ENCODE peak calls at places on chromosomes 11 and 22, in nine cellular contexts. One of them, this sample, is unnamed.

GRCh38 chr11:79493555-79494171 is 52.8 kb upstream of the TENM4 start:
- DNase-seq in suprapubic skin: peak; percentile 70
- DNase-seq in ovary: peak; percentile 77
- DNase-seq in SK-N-SH: peak; percentile 85
- DNase-seq in A549: peak; percentile 68
- DNase-seq in stomach: peak; percentile 72
- DNase-seq in K562: peak; percentile 74
- DNase-seq in transverse colon: peak; percentile 70
- DNase-seq in HepG2: peak; percentile 47
- DNase-seq in this sample: peak; percentile 43

GRCh38 chr22:21709688-21710087 is 25.9 kb downstream of the YPEL1 start:
- DNase-seq in suprapubic skin: no peak
- DNase-seq in ovary: no peak
- DNase-seq in SK-N-SH: no peak
- DNase-seq in A549: no peak
- DNase-seq in stomach: no peak
- DNase-seq in K562: no peak
- DNase-seq in transverse colon: no peak
- DNase-seq in HepG2: no peak
- DNase-seq in this sample: no peak

GRCh38 chr22:21815958-21816357 is 51.5 kb downstream of the MAPK1 start:
- DNase-seq in suprapubic skin: no peak
- DNase-seq in ovary: no peak
- DNase-seq in SK-N-SH: no peak
- DNase-seq in A549: no peak
- DNase-seq in stomach: no peak
- DNase-seq in K562: no peak
- DNase-seq in transverse colon: no peak
- DNase-seq in HepG2: no peak
- DNase-seq in this sample: no peak

GRCh38 chr22:46374663-46375474 is 39.4 kb downstream of the TRMU start:
- DNase-seq in suprapubic skin: no peak
- DNase-seq in ovary: no peak
- DNase-seq in SK-N-SH: no peak
- DNase-seq in A549: no peak
- DNase-seq in stomach: peak; percentile 88
- DNase-seq in K562: no peak
- DNase-seq in transverse colon: peak; percentile 85
- DNase-seq in HepG2: no peak
- DNase-seq in this sample: no peak

GRCh38 chr22:36409067-36409466 is 21.3 kb upstream of the MYH9 start:
- DNase-seq in suprapubic skin: no peak
- DNase-seq in ovary: no peak
- DNase-seq in SK-N-SH: no peak
- DNase-seq in A549: no peak
- DNase-seq in stomach: no peak
- DNase-seq in K562: no peak
- DNase-seq in transverse colon: no peak
- DNase-seq in HepG2: no peak
- DNase-seq in this sample: no peak

GRCh38 chr11:15229069-15229468 is 114.3 kb downstream of the INSC start:
- DNase-seq in suprapubic skin: no peak
- DNase-seq in ovary: no peak
- DNase-seq in SK-N-SH: no peak
- DNase-seq in A549: no peak
- DNase-seq in stomach: no peak
- DNase-seq in K562: no peak
- DNase-seq in transverse colon: no peak
- DNase-seq in HepG2: no peak
- DNase-seq in this sample: no peak

GRCh38 chr11:78767409-78767932 is 192.8 kb upstream of the NARS2 start:
- DNase-seq in suprapubic skin: no peak
- DNase-seq in ovary: no peak
- DNase-seq in SK-N-SH: no peak
- DNase-seq in A549: no peak
- DNase-seq in stomach: no peak
- DNase-seq in K562: no peak
- DNase-seq in transverse colon: no peak
- DNase-seq in HepG2: no peak
- DNase-seq in this sample: no peak

GRCh38 chr22:29750559-29750958 is 16.2 kb downstream of the ZMAT5 start:
- DNase-seq in suprapubic skin: no peak
- DNase-seq in ovary: no peak
- DNase-seq in SK-N-SH: no peak
- DNase-seq in A549: no peak
- DNase-seq in stomach: no peak
- DNase-seq in K562: no peak
- DNase-seq in transverse colon: no peak
- DNase-seq in HepG2: no peak
- DNase-seq in this sample: no peak

GRCh38 chr11:15175780-15176179 is 61.1 kb downstream of the INSC start:
- DNase-seq in suprapubic skin: no peak
- DNase-seq in ovary: no peak
- DNase-seq in SK-N-SH: no peak
- DNase-seq in A549: no peak
- DNase-seq in stomach: no peak
- DNase-seq in K562: no peak
- DNase-seq in transverse colon: no peak
- DNase-seq in HepG2: no peak
- DNase-seq in this sample: no peak

GRCh38 chr22:48743601-48744282 is 1083.9 kb downstream of the BRD1 start:
- DNase-seq in suprapubic skin: no peak
- DNase-seq in ovary: peak; percentile 6
- DNase-seq in SK-N-SH: no peak
- DNase-seq in A549: no peak
- DNase-seq in stomach: peak; percentile 18
- DNase-seq in K562: no peak
- DNase-seq in transverse colon: no peak
- DNase-seq in HepG2: no peak
- DNase-seq in this sample: no peak

GRCh38 chr11:122917311-122917710 is 34.8 kb downstream of the JHY start:
- DNase-seq in suprapubic skin: no peak
- DNase-seq in ovary: no peak
- DNase-seq in SK-N-SH: no peak
- DNase-seq in A549: no peak
- DNase-seq in stomach: no peak
- DNase-seq in K562: no peak
- DNase-seq in transverse colon: no peak
- DNase-seq in HepG2: no peak
- DNase-seq in this sample: peak; percentile 19

GRCh38 chr22:47195676-47196492 is 433.4 kb downstream of the TBC1D22A start:
- DNase-seq in suprapubic skin: peak; percentile 51
- DNase-seq in ovary: peak; percentile 21
- DNase-seq in SK-N-SH: peak; percentile 26
- DNase-seq in A549: no peak
- DNase-seq in stomach: peak; percentile 18
- DNase-seq in K562: no peak
- DNase-seq in transverse colon: no peak
- DNase-seq in HepG2: no peak
- DNase-seq in this sample: peak; percentile 6

GRCh38 chr22:17235861-17236260 is 16.6 kb upstream of the ADA2 start:
- DNase-seq in suprapubic skin: no peak
- DNase-seq in ovary: no peak
- DNase-seq in SK-N-SH: no peak
- DNase-seq in A549: no peak
- DNase-seq in stomach: no peak
- DNase-seq in K562: no peak
- DNase-seq in transverse colon: no peak
- DNase-seq in HepG2: no peak
- DNase-seq in this sample: no peak

GRCh38 chr11:128521697-128522062 is 65.7 kb downstream of the ETS1 start:
- DNase-seq in suprapubic skin: no peak
- DNase-seq in ovary: peak; percentile 68
- DNase-seq in SK-N-SH: peak; percentile 51
- DNase-seq in A549: no peak
- DNase-seq in stomach: no peak
- DNase-seq in K562: no peak
- DNase-seq in transverse colon: no peak
- DNase-seq in HepG2: no peak
- DNase-seq in this sample: no peak

GRCh38 chr11:19938051-19938856 is 222.0 kb downstream of the DBX1 start:
- DNase-seq in suprapubic skin: no peak
- DNase-seq in ovary: peak; percentile 44
- DNase-seq in SK-N-SH: peak; percentile 77
- DNase-seq in A549: peak; percentile 63
- DNase-seq in stomach: peak; percentile 53
- DNase-seq in K562: peak; percentile 70
- DNase-seq in transverse colon: peak; percentile 49
- DNase-seq in HepG2: peak; percentile 40
- DNase-seq in this sample: peak; percentile 45

GRCh38 chr11:133406493-133406892 is 125.8 kb downstream of the OPCML start:
- DNase-seq in suprapubic skin: no peak
- DNase-seq in ovary: no peak
- DNase-seq in SK-N-SH: peak; percentile 52
- DNase-seq in A549: no peak
- DNase-seq in stomach: no peak
- DNase-seq in K562: no peak
- DNase-seq in transverse colon: no peak
- DNase-seq in HepG2: no peak
- DNase-seq in this sample: no peak

GRCh38 chr22:50175191-50175461 is 4.6 kb downstream of the PANX2 start:
- DNase-seq in suprapubic skin: no peak
- DNase-seq in ovary: no peak
- DNase-seq in SK-N-SH: no peak
- DNase-seq in A549: no peak
- DNase-seq in stomach: no peak
- DNase-seq in K562: no peak
- DNase-seq in transverse colon: no peak
- DNase-seq in HepG2: no peak
- DNase-seq in this sample: no peak

GRCh38 chr22:26553056-26553752 is 36.7 kb downstream of the TPST2 start:
- DNase-seq in suprapubic skin: no peak
- DNase-seq in ovary: no peak
- DNase-seq in SK-N-SH: peak; percentile 47
- DNase-seq in A549: peak; percentile 37
- DNase-seq in stomach: no peak
- DNase-seq in K562: no peak
- DNase-seq in transverse colon: no peak
- DNase-seq in HepG2: no peak
- DNase-seq in this sample: no peak

GRCh38 chr11:114171257-114172054 is 111.9 kb downstream of the ZBTB16 start:
- DNase-seq in suprapubic skin: peak; percentile 90
- DNase-seq in ovary: peak; percentile 86
- DNase-seq in SK-N-SH: no peak
- DNase-seq in A549: no peak
- DNase-seq in stomach: peak; percentile 77
- DNase-seq in K562: no peak
- DNase-seq in transverse colon: peak; percentile 79
- DNase-seq in HepG2: peak; percentile 10
- DNase-seq in this sample: peak; percentile 85
- TF ChIP-seq EP300 in suprapubic skin: peak; percentile 97
- TF ChIP-seq EP300 in ovary: peak; percentile 99
- TF ChIP-seq EP300 in SK-N-SH: no peak
- TF ChIP-seq EP300 in A549: no peak
- TF ChIP-seq EP300 in stomach: peak; percentile 97
- TF ChIP-seq EP300 in K562: no peak
- TF ChIP-seq EP300 in transverse colon: peak; percentile 95
- TF ChIP-seq EP300 in HepG2: no peak
- TF ChIP-seq EP300 in this sample: peak; percentile 97

GRCh38 chr11:65431452-65432132 is 9.0 kb downstream of the NEAT1 start:
- DNase-seq in suprapubic skin: no peak
- DNase-seq in ovary: no peak
- DNase-seq in SK-N-SH: no peak
- DNase-seq in A549: peak; percentile 36
- DNase-seq in stomach: no peak
- DNase-seq in K562: no peak
- DNase-seq in transverse colon: peak; percentile 32
- DNase-seq in HepG2: no peak
- DNase-seq in this sample: no peak
- H3K4me3 ChIP-seq in suprapubic skin: peak overlapping the region; percentile 91
- H3K4me3 ChIP-seq in ovary: no peak overlapping the region
- H3K4me3 ChIP-seq in SK-N-SH: peak overlapping the region; percentile 83
- H3K4me3 ChIP-seq in A549: peak overlapping the region; percentile 14
- H3K4me3 ChIP-seq in stomach: no peak overlapping the region
- H3K4me3 ChIP-seq in K562: no peak overlapping the region
- H3K4me3 ChIP-seq in transverse colon: no peak overlapping the region
- H3K4me3 ChIP-seq in HepG2: no peak overlapping the region
- H3K4me3 ChIP-seq in this sample: no peak overlapping the region

GRCh38 chr11:75324189-75324588 is 27.3 kb downstream of the ARRB1 start:
- DNase-seq in suprapubic skin: no peak
- DNase-seq in ovary: no peak
- DNase-seq in SK-N-SH: no peak
- DNase-seq in A549: no peak
- DNase-seq in stomach: no peak
- DNase-seq in K562: no peak
- DNase-seq in transverse colon: no peak
- DNase-seq in HepG2: no peak
- DNase-seq in this sample: no peak

GRCh38 chr11:75324740-75325139 is 26.7 kb downstream of the ARRB1 start:
- DNase-seq in suprapubic skin: no peak
- DNase-seq in ovary: no peak
- DNase-seq in SK-N-SH: no peak
- DNase-seq in A549: no peak
- DNase-seq in stomach: peak; percentile 60
- DNase-seq in K562: no peak
- DNase-seq in transverse colon: no peak
- DNase-seq in HepG2: no peak
- DNase-seq in this sample: no peak

GRCh38 chr11:75326439-75326810 is 25.0 kb downstream of the ARRB1 start:
- DNase-seq in suprapubic skin: no peak
- DNase-seq in ovary: no peak
- DNase-seq in SK-N-SH: no peak
- DNase-seq in A549: peak; percentile 65
- DNase-seq in stomach: no peak
- DNase-seq in K562: no peak
- DNase-seq in transverse colon: no peak
- DNase-seq in HepG2: no peak
- DNase-seq in this sample: no peak

GRCh38 chr11:75325713-75326438 is 25.6 kb downstream of the ARRB1 start:
- DNase-seq in suprapubic skin: no peak
- DNase-seq in ovary: no peak
- DNase-seq in SK-N-SH: no peak
- DNase-seq in A549: peak; percentile 84
- DNase-seq in stomach: peak; percentile 85
- DNase-seq in K562: peak; percentile 40
- DNase-seq in transverse colon: no peak
- DNase-seq in HepG2: no peak
- DNase-seq in this sample: no peak

DNA sequence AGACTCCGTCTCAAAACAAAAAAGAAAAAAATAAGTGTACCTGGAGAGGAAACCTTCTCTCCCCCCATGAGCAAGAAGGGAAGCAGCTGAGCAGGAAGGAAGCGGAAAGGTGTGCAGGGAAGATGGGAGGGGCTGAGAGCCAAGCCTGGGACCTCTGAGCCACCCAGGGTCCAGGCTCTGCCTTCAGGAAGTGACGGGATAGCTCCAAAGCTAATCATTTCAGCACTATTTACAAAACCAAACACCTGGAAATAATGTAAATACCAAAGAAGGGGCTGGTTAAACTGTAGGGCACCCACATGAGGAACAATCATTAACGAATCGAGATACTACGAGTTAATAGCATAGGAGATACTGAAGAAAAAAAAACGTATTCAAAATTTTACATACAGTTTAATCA is 27.9 kb downstream of the ARRB1 start:
- DNase-seq in suprapubic skin: no peak
- DNase-seq in ovary: no peak
- DNase-seq in SK-N-SH: no peak
- DNase-seq in A549: peak; percentile 57
- DNase-seq in stomach: peak; percentile 75
- DNase-seq in K562: no peak
- DNase-seq in transverse colon: peak; percentile 68
- DNase-seq in HepG2: peak; percentile 72
- DNase-seq in this sample: no peak
- H3K27ac ChIP-seq in suprapubic skin: no peak overlapping the region
- H3K27ac ChIP-seq in ovary: no peak overlapping the region
- H3K27ac ChIP-seq in SK-N-SH: no peak overlapping the region
- H3K27ac ChIP-seq in A549: peak overlapping the region; percentile 78
- H3K27ac ChIP-seq in stomach: peak overlapping the region; percentile 97
- H3K27ac ChIP-seq in K562: no peak overlapping the region
- H3K27ac ChIP-seq in transverse colon: peak overlapping the region; percentile 73
- H3K27ac ChIP-seq in HepG2: peak overlapping the region; percentile 53
- H3K27ac ChIP-seq in this sample: no peak overlapping the region

GRCh38 chr11:60544077-60544476 is 28.9 kb downstream of the MS4A13 start:
- DNase-seq in suprapubic skin: no peak
- DNase-seq in ovary: no peak
- DNase-seq in SK-N-SH: no peak
- DNase-seq in A549: no peak
- DNase-seq in stomach: no peak
- DNase-seq in K562: no peak
- DNase-seq in transverse colon: no peak
- DNase-seq in HepG2: no peak
- DNase-seq in this sample: no peak
- TF ChIP-seq EP300 in suprapubic skin: no peak
- TF ChIP-seq EP300 in ovary: no peak
- TF ChIP-seq EP300 in SK-N-SH: no peak
- TF ChIP-seq EP300 in A549: no peak
- TF ChIP-seq EP300 in stomach: no peak
- TF ChIP-seq EP300 in K562: no peak
- TF ChIP-seq EP300 in transverse colon: no peak
- TF ChIP-seq EP300 in HepG2: no peak
- TF ChIP-seq EP300 in this sample: no peak